ENCODE peak calls at places on chromosomes 6 and 20, in ten cellular contexts. I is ovary; W is left ventricle myocardium inferior; Y is effector memory CD4-positive, alpha-beta T cell; V is CD4-positive, CD25-positive, alpha-beta regulatory T cell; H is cardiac muscle cell; B is endothelial cell of umbilical vein; L is stomach; E is CD8-positive, alpha-beta T cell; K is breast epithelium. J is an unnamed sample.

GRCh38 chr6:158757753-158758090 is 61.4 kb downstream of the EZR start:
- DNase-seq in I (no peak), W (no peak), Y (no peak), V (no peak), H (no peak), B (no peak), L (peak; percentile 10), E (no peak), K (no peak), J (no peak)

GRCh38 chr20:51528263-51529026 is 14.1 kb downstream of the NFATC2 start:
- DNase-seq in I (no peak), W (no peak), Y (peak; percentile 33), V (peak; percentile 26), H (no peak), B (peak; percentile 14), L (no peak), E (peak; percentile 27), K (no peak), J (no peak)

GRCh38 chr6:3855866-3856265 is 6.7 kb downstream of the FAM50B start:
- DNase-seq in I (no peak), W (no peak), Y (no peak), V (no peak), H (no peak), B (no peak), L (no peak), E (no peak), K (no peak), J (no peak)

GRCh38 chr20:15854871-15855270 is 718.4 kb downstream of the KIF16B start:
- DNase-seq in I (no peak), W (no peak), Y (no peak), V (no peak), H (no peak), B (no peak), L (no peak), E (no peak), K (no peak), J (no peak)

GRCh38 chr20:51487525-51488279 is 54.8 kb downstream of the NFATC2 start:
- DNase-seq in I (no peak), W (no peak), Y (no peak), V (no peak), H (no peak), B (peak; percentile 50), L (no peak), E (no peak), K (no peak), J (no peak)

GRCh38 chr20:50996901-50997830 is 25.7 kb downstream of the KCNG1 start:
- DNase-seq in I (no peak), W (no peak), Y (no peak), V (no peak), H (no peak), B (no peak), L (no peak), E (no peak), K (no peak), J (no peak)

GRCh38 chr6:24910850-24911712 is 24.7 kb downstream of the RIPOR2 start:
- DNase-seq in I (peak; percentile 46), W (peak; percentile 60), Y (peak; percentile 24), V (peak; percentile 36), H (peak; percentile 85), B (peak; percentile 23), L (peak; percentile 61), E (peak; percentile 64), K (no peak), J (peak; percentile 33)

GRCh38 chr6:87718662-87719433 is 16.8 kb upstream of the AKIRIN2 start:
- DNase-seq in I (no peak), W (no peak), Y (no peak), V (no peak), H (no peak), B (no peak), L (no peak), E (no peak), K (no peak), J (no peak)

GRCh38 chr20:46315311-46315710 is 7.0 kb upstream of the CDH22 start:
- DNase-seq in I (no peak), W (no peak), Y (no peak), V (no peak), H (no peak), B (no peak), L (no peak), E (no peak), K (no peak), J (no peak)
- H3K27me3 ChIP-seq in I (no peaks in the 10 kb centered on the region), W (peaks cover 99% of the 10 kb centered on the region), Y (peaks cover 18% of the 10 kb centered on the region), V (peaks cover 34% of the 10 kb centered on the region), H (peaks cover 36% of the 10 kb centered on the region), B (peaks cover 38% of the 10 kb centered on the region), L (peaks cover 98% of the 10 kb centered on the region), E (peaks cover 23% of the 10 kb centered on the region), K (peaks cover 78% of the 10 kb centered on the region), J (no peaks in the 10 kb centered on the region)

DNA sequence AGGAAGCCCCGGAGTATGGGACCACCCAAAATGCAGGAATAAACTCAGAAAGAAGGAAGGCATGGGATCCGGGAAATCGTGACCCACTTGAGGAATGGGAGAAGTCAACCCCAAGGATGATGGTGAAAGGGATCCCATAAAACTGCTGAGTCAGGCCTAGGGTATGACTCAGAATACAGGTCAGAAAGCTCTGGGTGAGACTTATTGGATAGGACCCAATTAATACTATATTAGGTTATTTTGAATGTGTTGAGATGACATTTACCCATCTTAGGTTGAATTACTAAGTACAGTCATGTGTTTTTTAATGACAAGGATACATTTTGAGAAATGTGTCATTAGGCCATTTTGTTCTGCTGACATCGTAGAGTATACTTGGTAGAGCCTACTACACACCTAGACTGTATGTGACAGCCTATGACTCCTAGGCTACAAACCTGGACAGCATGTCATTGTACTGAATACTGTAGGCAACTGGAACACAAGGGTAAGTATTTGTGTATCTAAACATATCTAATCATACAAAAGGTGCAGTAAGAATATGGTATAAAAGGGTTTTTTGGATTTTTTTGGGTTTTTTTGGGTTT is 17.1 kb upstream of the HIVEP1 start:
- DNase-seq in I (no peak), W (no peak), Y (no peak), V (no peak), H (no peak), B (no peak), L (no peak), E (no peak), K (no peak), J (no peak)
- H3K36me3 ChIP-seq in I (no peaks in the 10 kb centered on the region), W (no peaks in the 10 kb centered on the region), Y (no peaks in the 10 kb centered on the region), V (no peaks in the 10 kb centered on the region), H (no peaks in the 10 kb centered on the region), B (no peaks in the 10 kb centered on the region), L (no peaks in the 10 kb centered on the region), E (no peaks in the 10 kb centered on the region), K (no peaks in the 10 kb centered on the region), J (no peaks in the 10 kb centered on the region)

GRCh38 chr20:40542065-40542464 is 147.0 kb downstream of the MAFB start:
- DNase-seq in I (no peak), W (no peak), Y (no peak), V (no peak), H (no peak), B (no peak), L (no peak), E (no peak), K (no peak), J (no peak)

GRCh38 chr20:40535816-40536215 is 153.2 kb downstream of the MAFB start:
- DNase-seq in I (no peak), W (no peak), Y (no peak), V (no peak), H (no peak), B (no peak), L (no peak), E (no peak), K (no peak), J (no peak)

GRCh38 chr20:40536866-40537265 is 152.2 kb downstream of the MAFB start:
- DNase-seq in I (no peak), W (no peak), Y (no peak), V (no peak), H (no peak), B (no peak), L (no peak), E (no peak), K (no peak), J (no peak)

GRCh38 chr20:40538126-40538525 is 150.9 kb downstream of the MAFB start:
- DNase-seq in I (no peak), W (no peak), Y (no peak), V (no peak), H (no peak), B (no peak), L (no peak), E (no peak), K (no peak), J (no peak)

DNA sequence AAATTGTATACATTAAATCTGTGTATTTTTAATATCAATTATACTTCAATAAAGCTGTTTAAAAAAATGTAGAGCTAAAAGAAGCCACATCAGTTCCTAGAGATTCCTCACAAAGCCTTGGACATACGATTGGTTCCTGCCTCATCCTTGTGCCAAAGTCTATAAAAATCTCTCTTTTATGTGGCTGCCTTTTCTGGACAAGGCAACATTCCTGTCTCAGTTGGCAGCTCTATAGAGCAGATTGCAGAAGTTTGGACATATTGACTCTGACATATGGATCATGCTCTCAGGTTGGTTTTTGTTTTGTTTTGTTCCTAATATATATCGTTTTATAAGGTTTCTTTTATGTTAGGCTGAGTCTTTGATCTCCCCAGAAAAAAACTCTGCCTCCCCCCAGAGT is 148.9 kb downstream of the MAFB start:
- DNase-seq in I (no peak), W (no peak), Y (no peak), V (no peak), H (no peak), B (no peak), L (no peak), E (no peak), K (no peak), J (no peak)
- H3K27me3 ChIP-seq in I (no peaks in the 10 kb centered on the region), W (peaks cover 43% of the 10 kb centered on the region), Y (no peaks in the 10 kb centered on the region), V (no peaks in the 10 kb centered on the region), H (no peaks in the 10 kb centered on the region), B (no peaks in the 10 kb centered on the region), L (no peaks in the 10 kb centered on the region), E (peaks cover 3% of the 10 kb centered on the region), K (no peaks in the 10 kb centered on the region), J (no peaks in the 10 kb centered on the region)

GRCh38 chr20:49865559-49865958 is 49.8 kb downstream of the SPATA2 start:
- DNase-seq in I (no peak), W (no peak), Y (no peak), V (no peak), H (no peak), B (no peak), L (no peak), E (no peak), K (no peak), J (no peak)

GRCh38 chr20:49868964-49869363 is 46.4 kb downstream of the SPATA2 start:
- DNase-seq in I (no peak), W (no peak), Y (no peak), V (no peak), H (no peak), B (no peak), L (no peak), E (no peak), K (no peak), J (no peak)

GRCh38 chr20:49866051-49866450 is 49.3 kb downstream of the SPATA2 start:
- DNase-seq in I (no peak), W (no peak), Y (no peak), V (no peak), H (no peak), B (no peak), L (no peak), E (no peak), K (no peak), J (no peak)

GRCh38 chr20:49868538-49868937 is 46.8 kb downstream of the SPATA2 start:
- DNase-seq in I (no peak), W (no peak), Y (no peak), V (no peak), H (no peak), B (no peak), L (no peak), E (no peak), K (no peak), J (no peak)

DNA sequence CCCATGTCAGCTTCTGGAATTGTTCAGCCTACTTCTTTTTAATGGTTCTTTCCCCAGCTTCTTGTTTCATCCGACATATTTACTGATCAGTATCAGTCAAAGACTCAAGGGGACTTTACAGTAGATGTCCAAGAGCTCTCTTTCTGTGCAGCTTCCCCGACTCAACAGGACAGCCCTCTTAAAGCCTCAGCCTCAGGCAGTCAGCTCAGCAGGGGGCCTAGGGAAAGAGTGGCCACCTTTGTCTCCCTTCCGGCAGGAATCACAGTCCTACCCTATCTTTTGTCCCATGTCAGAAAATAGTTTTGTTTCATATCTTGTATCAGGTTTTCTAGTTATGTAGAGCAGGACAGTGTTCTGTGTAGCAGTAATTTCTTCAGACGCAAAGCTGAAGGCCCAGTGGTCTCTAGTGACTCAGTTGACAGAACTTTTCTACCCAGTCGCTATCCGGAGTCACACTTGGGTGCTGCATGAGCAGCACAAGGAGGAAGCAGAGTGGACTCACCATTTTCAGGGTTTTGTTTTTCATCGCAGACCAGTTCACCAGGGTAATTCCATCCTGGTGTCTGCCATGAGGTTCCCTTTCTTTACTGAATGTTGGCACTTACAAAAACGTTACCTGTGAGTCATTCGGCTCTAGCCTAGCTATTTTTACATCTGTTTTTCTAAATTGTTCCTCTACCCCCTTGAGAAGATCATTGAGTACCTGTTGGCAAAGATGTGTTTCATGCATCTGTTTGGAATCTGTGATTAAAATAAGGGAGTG is 47.7 kb downstream of the SPATA2 start:
- DNase-seq in I (no peak), W (no peak), Y (no peak), V (no peak), H (no peak), B (no peak), L (no peak), E (no peak), K (no peak), J (no peak)
- H3K36me3 ChIP-seq in I (no peaks in the 10 kb centered on the region), W (peaks cover 56% of the 10 kb centered on the region), Y (peaks cover 33% of the 10 kb centered on the region), V (peaks cover 81% of the 10 kb centered on the region), H (no peaks in the 10 kb centered on the region), B (no peaks in the 10 kb centered on the region), L (peaks cover 87% of the 10 kb centered on the region), E (peaks cover 20% of the 10 kb centered on the region), K (no peaks in the 10 kb centered on the region), J (peaks cover 3% of the 10 kb centered on the region)

J was measured in pancreas.